ENCODE peak calls at places on chromosome 22, in five cellular contexts. A is choroid plexus epithelial cell, P is AG04449, Z is HCT116, F is esophagus squamous epithelium. E is an unnamed sample.

GRCh38 chr22:47656806-47657205 is 894.4 kb downstream of the TBC1D22A start:
- DNase-seq in A (no peak), P (no peak), Z (no peak), F (no peak), E (no peak)

GRCh38 chr22:22410121-22410520 is 98.4 kb downstream of the ZNF280B start:
- DNase-seq in A (no peak), P (no peak), Z (no peak), F (no peak), E (peak; percentile 16)

GRCh38 chr22:44254811-44255210 is 57.9 kb downstream of the SHISAL1 start:
- DNase-seq in A (no peak), P (no peak), Z (no peak), F (no peak), E (no peak)

GRCh38 chr22:27252282-27253049 is 549.1 kb downstream of the MN1 start:
- DNase-seq in A (peak; percentile 91), P (peak; percentile 40), Z (no peak), F (no peak), E (peak; percentile 91)

GRCh38 chr22:21943571-21944448 is 8.8 kb downstream of the PPM1F start:
- DNase-seq in A (no peak), P (no peak), Z (no peak), F (no peak), E (no peak)

GRCh38 chr22:22907551-22908494 is 20.2 kb downstream of the IGLL5 start:
- DNase-seq in A (no peak), P (no peak), Z (no peak), F (no peak), E (no peak)

GRCh38 chr22:44360306-44360685 is 47.5 kb upstream of the SHISAL1 start:
- DNase-seq in A (no peak), P (no peak), Z (no peak), F (no peak), E (no peak)

GRCh38 chr22:17890892-17891291 is 116.6 kb upstream of the BID start:
- DNase-seq in A (no peak), P (no peak), Z (no peak), F (no peak), E (peak; percentile 35)

GRCh38 chr22:19566599-19567382 is 42.6 kb upstream of the CLDN5 start:
- DNase-seq in A (no peak), P (no peak), Z (no peak), F (no peak), E (no peak)

GRCh38 chr22:17110791-17111550 is 10.2 kb downstream of the TMEM121B start:
- DNase-seq in A (no peak), P (no peak), Z (no peak), F (no peak), E (no peak)

GRCh38 chr22:24037851-24038765 is 27.0 kb downstream of the CABIN1 start:
- DNase-seq in A (no peak), P (no peak), Z (no peak), F (no peak), E (no peak)

GRCh38 chr22:35377735-35378134 is 3.2 kb upstream of the HMOX1 start:
- DNase-seq in A (no peak), P (no peak), Z (no peak), F (no peak), E (no peak)

GRCh38 chr22:35375031-35375430 is 5.9 kb upstream of the HMOX1 start:
- DNase-seq in A (no peak), P (no peak), Z (no peak), F (no peak), E (peak; percentile 84)

GRCh38 chr22:35378547-35379078 is 2.3 kb upstream of the HMOX1 start:
- DNase-seq in A (no peak), P (no peak), Z (no peak), F (no peak), E (no peak)

GRCh38 chr22:35379146-35379993 is 1.5 kb upstream of the HMOX1 start:
- DNase-seq in A (no peak), P (no peak), Z (no peak), F (no peak), E (no peak)

GRCh38 chr22:35376728-35377472 is 4.0 kb upstream of the HMOX1 start:
- DNase-seq in A (peak; percentile 99), P (peak; percentile 85), Z (peak; percentile 83), F (peak; percentile 60), E (peak; percentile 99)
- H3K4me3 ChIP-seq in A (no peak overlapping the region), P (no peak overlapping the region), Z (peak overlapping the region; percentile 18), F (no peak overlapping the region), E (no peak overlapping the region)

DNA sequence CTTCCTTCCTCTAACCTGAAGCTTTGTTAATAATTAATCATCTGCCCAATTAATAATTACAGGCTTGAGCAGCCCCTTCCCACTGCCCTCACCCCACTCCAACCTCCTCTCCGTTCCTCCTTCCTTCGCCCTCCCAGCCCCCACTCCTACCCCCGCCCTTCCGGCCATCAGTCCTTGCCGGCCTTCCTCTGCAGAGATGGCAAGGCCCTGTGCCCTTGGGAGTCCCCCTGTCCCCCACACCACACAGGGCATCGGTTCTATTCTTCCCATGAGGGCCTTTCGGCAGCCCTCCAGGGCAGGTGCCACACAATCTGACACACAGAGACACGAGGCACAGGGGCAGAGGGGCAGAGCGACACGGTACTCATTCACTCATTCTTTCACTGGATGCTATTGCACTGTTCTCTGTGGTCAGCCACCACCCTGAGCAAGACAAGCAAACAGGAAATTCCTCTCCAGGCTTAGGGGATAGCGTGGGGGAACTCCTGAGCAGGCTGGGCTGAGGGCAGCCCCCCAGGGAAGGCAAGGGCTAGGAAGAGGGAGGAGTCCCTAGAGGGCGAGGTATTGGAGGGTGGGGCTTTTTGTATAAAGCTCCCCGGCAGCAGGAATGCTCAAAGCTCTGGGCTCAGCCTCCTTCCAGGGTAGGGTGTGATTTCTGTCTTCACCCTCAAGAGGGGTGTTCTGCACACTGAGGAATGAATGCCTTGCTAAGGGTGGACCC is 14.8 kb downstream of the MGAT3 start:
- DNase-seq in A (peak; percentile 88), P (no peak), Z (no peak), F (no peak), E (no peak)
- H3K4me3 ChIP-seq in A (no peak overlapping the region), P (no peak overlapping the region), Z (no peak overlapping the region), F (no peak overlapping the region), E (no peak overlapping the region)

GRCh38 chr22:33028191-33028700 is 29.9 kb downstream of the SYN3 start:
- DNase-seq in A (no peak), P (no peak), Z (no peak), F (no peak), E (no peak)

GRCh38 chr22:33022231-33022630 is 36.0 kb downstream of the SYN3 start:
- DNase-seq in A (no peak), P (no peak), Z (no peak), F (no peak), E (no peak)

GRCh38 chr22:33025675-33026074 is 32.5 kb downstream of the SYN3 start:
- DNase-seq in A (no peak), P (no peak), Z (no peak), F (no peak), E (no peak)

GRCh38 chr22:33023119-33023827 is 34.9 kb downstream of the SYN3 start:
- DNase-seq in A (no peak), P (no peak), Z (no peak), F (no peak), E (no peak)

GRCh38 chr22:33024626-33025025 is 33.6 kb downstream of the SYN3 start:
- DNase-seq in A (no peak), P (no peak), Z (no peak), F (no peak), E (no peak)
- H3K4me3 ChIP-seq in A (no peak overlapping the region), P (no peak overlapping the region), Z (no peak overlapping the region), F (no peak overlapping the region), E (no peak overlapping the region)

GRCh38 chr22:25038239-25038638 is 85.7 kb downstream of the KIAA1671 start:
- DNase-seq in A (no peak), P (no peak), Z (no peak), F (no peak), E (no peak)

GRCh38 chr22:25035715-25036114 is 83.2 kb downstream of the KIAA1671 start:
- DNase-seq in A (no peak), P (no peak), Z (no peak), F (no peak), E (no peak)

GRCh38 chr22:25039754-25040153 is 87.2 kb downstream of the KIAA1671 start:
- DNase-seq in A (no peak), P (no peak), Z (no peak), F (no peak), E (no peak)

GRCh38 chr22:25039255-25039654 is 86.7 kb downstream of the KIAA1671 start:
- DNase-seq in A (no peak), P (no peak), Z (no peak), F (no peak), E (no peak)

DNA sequence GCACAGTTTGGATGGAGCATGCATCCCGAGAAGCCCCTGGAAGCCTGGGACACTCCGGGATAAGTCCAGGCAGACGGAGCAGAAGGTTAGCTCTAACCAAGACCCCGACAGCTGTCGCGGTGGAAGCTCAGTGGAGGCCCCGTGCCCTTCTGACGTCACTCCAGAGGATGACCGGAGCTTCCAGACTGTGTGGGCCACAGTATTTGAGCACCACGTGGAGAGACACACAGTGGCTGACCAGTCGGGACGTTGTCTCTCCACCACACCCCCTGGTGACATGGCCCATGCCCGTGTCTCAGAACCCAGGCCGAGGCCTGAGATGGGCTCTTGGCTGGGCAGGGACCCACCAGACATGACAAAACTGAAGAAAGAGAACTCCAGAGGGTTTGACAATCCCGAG is 86.3 kb downstream of the KIAA1671 start:
- DNase-seq in A (no peak), P (no peak), Z (no peak), F (no peak), E (no peak)
- H3K4me3 ChIP-seq in A (no peak overlapping the region), P (no peak overlapping the region), Z (no peak overlapping the region), F (no peak overlapping the region), E (no peak overlapping the region)

DNA sequence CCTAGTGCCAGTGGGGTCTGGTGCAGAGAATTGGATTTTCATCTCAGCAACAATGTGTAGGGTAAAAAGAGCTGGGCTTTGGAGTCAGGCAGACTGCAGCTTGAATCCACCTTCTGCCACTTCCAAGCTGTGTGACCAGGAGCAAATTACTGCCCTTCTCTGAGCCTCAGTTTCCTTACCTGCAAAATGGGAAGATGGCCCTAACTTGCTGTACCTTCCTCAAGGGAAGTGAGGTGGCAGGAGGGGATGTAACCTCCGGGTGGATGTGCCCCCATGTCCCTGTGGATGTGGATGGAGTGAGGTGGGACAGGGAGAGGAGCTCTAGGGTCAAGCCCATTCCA is 90.9 kb downstream of the CACNA1I start:
- DNase-seq in A (no peak), P (no peak), Z (no peak), F (no peak), E (no peak)
- H3K4me3 ChIP-seq in A (no peak overlapping the region), P (no peak overlapping the region), Z (no peak overlapping the region), F (no peak overlapping the region), E (no peak overlapping the region)

GRCh38 chr22:38501797-38502672 is 4.1 kb downstream of the DDX17 start:
- DNase-seq in A (no peak), P (no peak), Z (no peak), F (no peak), E (no peak)
- H3K4me3 ChIP-seq in A (peak overlapping the region; percentile 96), P (no peak overlapping the region), Z (no peak overlapping the region), F (no peak overlapping the region), E (no peak overlapping the region)

GRCh38 chr22:45867118-45867905 is 109.7 kb downstream of the WNT7B start:
- DNase-seq in A (peak; percentile 30), P (no peak), Z (no peak), F (no peak), E (peak; percentile 25)
- H3K4me3 ChIP-seq in A (no peak overlapping the region), P (peak overlapping the region; percentile 36), Z (no peak overlapping the region), F (peak overlapping the region; percentile 29), E (no peak overlapping the region)

GRCh38 chr22:31332010-31332409 is 14.1 kb downstream of the PATZ1 start:
- DNase-seq in A (no peak), P (no peak), Z (no peak), F (no peak), E (no peak)
- H3K4me3 ChIP-seq in A (no peak overlapping the region), P (no peak overlapping the region), Z (no peak overlapping the region), F (no peak overlapping the region), E (no peak overlapping the region)

GRCh38 chr22:48758905-48759875 is 1068.5 kb downstream of the BRD1 start:
- DNase-seq in A (no peak), P (no peak), Z (no peak), F (no peak), E (no peak)
- H3K4me3 ChIP-seq in A (no peak overlapping the region), P (no peak overlapping the region), Z (no peak overlapping the region), F (no peak overlapping the region), E (no peak overlapping the region)